ENCODE peak calls at places on chromosome 3, in four cellular contexts. Q, U, S and E are unnamed samples.

GRCh38 chr3:64344721-64345207 is 119.5 kb upstream of the PRICKLE2 start:
- DNase-seq in U (no peak), Q (no peak), S (no peak), E (no peak)

GRCh38 chr3:142981901-142982773 is 18.7 kb upstream of the PAQR9 start:
- DNase-seq in U (no peak), Q (no peak), S (peak), E (no peak)

GRCh38 chr3:184335661-184336483 is 1.5 kb upstream of the FAM131A start:
- DNase-seq in S (peak), Q (no peak), U (peak), E (peak)

GRCh38 chr3:78785004-78785403 is 982.8 kb downstream of the ROBO1 start:
- DNase-seq in U (no peak), S (no peak), Q (no peak), E (no peak)

GRCh38 chr3:154538566-154539360 is 108.8 kb upstream of the GPR149 start:
- DNase-seq in Q (no peak), U (no peak), S (no peak), E (no peak)

GRCh38 chr3:88005066-88005465 is 53.7 kb downstream of the CGGBP1 start:
- DNase-seq in U (no peak), S (no peak), Q (no peak), E (no peak)

GRCh38 chr3:111810909-111811308 is 48.2 kb upstream of the PHLDB2 start:
- DNase-seq in S (no peak), Q (no peak), U (peak), E (no peak)

GRCh38 chr3:114418724-114419543 is 125.1 kb downstream of the TIGIT start:
- DNase-seq in S (peak), U (peak), Q (no peak), E (no peak)

GRCh38 chr3:64141476-64141875 is 83.8 kb downstream of the PRICKLE2 start:
- DNase-seq in Q (no peak), U (no peak), S (no peak), E (no peak)

GRCh38 chr3:31546152-31546551 is 13.4 kb downstream of the STT3B start:
- DNase-seq in Q (no peak), S (no peak), U (no peak), E (no peak)

GRCh38 chr3:138331143-138331894 is 1.7 kb upstream of the NME9 start:
- DNase-seq in Q (no peak), S (no peak), U (no peak), E (no peak)

GRCh38 chr3:126137490-126138130 is 42.8 kb downstream of the ALDH1L1 start:
- DNase-seq in Q (no peak), U (no peak), S (no peak), E (peak)

GRCh38 chr3:170454468-170454867 is 35.8 kb downstream of the CLDN11 start:
- DNase-seq in U (no peak), S (no peak), Q (no peak), E (no peak)

GRCh38 chr3:180265551-180265950 is 228.8 kb upstream of the PEX5L start:
- DNase-seq in S (no peak), Q (no peak), U (no peak), E (no peak)

GRCh38 chr3:74613566-74613965 is 893 bp downstream of the CNTN3 start:
- DNase-seq in U (no peak), Q (no peak), S (no peak), E (no peak)

GRCh38 chr3:175258763-175259162 is 399.6 kb downstream of the NAALADL2 start:
- DNase-seq in S (no peak), Q (no peak), U (no peak), E (no peak)

GRCh38 chr3:49966233-49966942 is 26.4 kb downstream of the RBM6 start:
- DNase-seq in Q (no peak), S (no peak), U (no peak), E (no peak)

GRCh38 chr3:12541625-12542024 is 3.7 kb downstream of the MKRN2OS start:
- DNase-seq in Q (no peak), S (peak), U (no peak), E (no peak)

GRCh38 chr3:124873241-124873640 is 13.9 kb downstream of the ITGB5 start:
- DNase-seq in Q (no peak), S (no peak), U (no peak), E (no peak)

GRCh38 chr3:134009345-134010000 is 20.3 kb downstream of the SLCO2A1 start:
- DNase-seq in S (no peak), Q (no peak), U (no peak), E (no peak)

GRCh38 chr3:56137406-56137805 is 330.9 kb downstream of the ERC2 start:
- DNase-seq in U (no peak), Q (no peak), S (no peak), E (no peak)

GRCh38 chr3:42102569-42102968 is 11.4 kb downstream of the TRAK1 start:
- DNase-seq in U (peak), S (no peak), Q (no peak), E (no peak)

GRCh38 chr3:29452923-29453277 is 172.0 kb downstream of the RBMS3 start:
- DNase-seq in S (no peak), Q (no peak), U (no peak), E (no peak)

GRCh38 chr3:133843634-133844033 is 38.0 kb downstream of the SRPRB start:
- DNase-seq in U (no peak), Q (no peak), S (peak), E (no peak)

GRCh38 chr3:32297366-32297765 is 58.9 kb downstream of the CMTM8 start:
- DNase-seq in U (no peak), S (no peak), Q (no peak), E (no peak)

GRCh38 chr3:4350789-4351163 is 47.6 kb downstream of the SETMAR start:
- DNase-seq in S (peak), U (peak), Q (peak), E (no peak)

GRCh38 chr3:172465281-172465680 is 17.0 kb upstream of the GHSR start:
- DNase-seq in U (no peak), Q (no peak), S (no peak), E (no peak)

GRCh38 chr3:49617390-49618013 is 56.6 kb upstream of the APEH start:
- DNase-seq in U (no peak), S (no peak), Q (no peak), E (no peak)

GRCh38 chr3:188974856-188975611 is 196.7 kb upstream of the TPRG1 start:
- DNase-seq in U (no peak), S (no peak), Q (no peak), E (no peak)

GRCh38 chr3:152910966-152911365 is 76.0 kb downstream of the P2RY1 start:
- DNase-seq in U (no peak), S (no peak), Q (no peak), E (no peak)

GRCh38 chr3:189714991-189715961 is 84.1 kb downstream of the TP63 start:
- DNase-seq in U (no peak), S (no peak), Q (peak), E (no peak)

GRCh38 chr3:4983739-4984510 is 4.7 kb downstream of the BHLHE40 start:
- DNase-seq in S (peak), Q (peak), U (no peak), E (no peak)

DNA sequence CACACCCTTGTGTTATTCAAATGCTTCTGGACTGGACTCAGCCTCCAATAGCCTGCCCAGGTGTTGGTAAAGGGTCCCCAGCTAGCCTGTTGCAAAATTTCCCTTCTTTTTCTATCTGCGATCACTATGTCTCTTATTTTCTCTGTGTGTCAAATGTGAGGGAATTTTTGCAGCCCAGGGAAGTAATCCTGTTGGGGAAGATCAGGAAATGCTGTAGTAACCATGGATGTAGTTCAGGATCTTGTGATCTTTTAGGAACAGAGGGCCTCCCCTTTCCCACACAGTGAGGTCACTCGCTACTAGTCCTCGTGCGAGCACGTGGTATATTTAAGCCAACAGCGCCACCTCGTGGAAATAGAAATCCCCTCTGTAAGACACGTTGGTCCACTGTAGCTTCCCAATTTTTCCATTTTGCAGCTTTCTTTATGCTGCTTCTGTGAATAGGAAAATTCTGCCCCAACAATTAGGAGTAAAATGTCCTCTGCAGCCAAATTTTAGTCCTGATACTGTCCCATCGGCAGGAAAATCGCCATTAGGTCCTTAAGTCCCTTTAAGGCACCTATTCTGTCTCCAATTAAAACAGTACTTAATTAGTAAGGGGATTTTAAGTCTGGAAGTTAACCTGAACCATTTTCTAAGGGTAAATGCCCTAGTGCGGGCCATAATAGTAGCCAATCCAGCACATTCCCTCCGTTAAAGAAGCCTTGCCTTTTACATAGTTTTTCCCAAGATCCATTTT is 4.0 kb upstream of the SMCO1 start:
- DNase-seq in S (peak), Q (no peak), U (peak), E (peak)
- TF ChIP-seq BRCA1 in S (no peak), Q (no peak), U (no peak), E (no peak)

DNA sequence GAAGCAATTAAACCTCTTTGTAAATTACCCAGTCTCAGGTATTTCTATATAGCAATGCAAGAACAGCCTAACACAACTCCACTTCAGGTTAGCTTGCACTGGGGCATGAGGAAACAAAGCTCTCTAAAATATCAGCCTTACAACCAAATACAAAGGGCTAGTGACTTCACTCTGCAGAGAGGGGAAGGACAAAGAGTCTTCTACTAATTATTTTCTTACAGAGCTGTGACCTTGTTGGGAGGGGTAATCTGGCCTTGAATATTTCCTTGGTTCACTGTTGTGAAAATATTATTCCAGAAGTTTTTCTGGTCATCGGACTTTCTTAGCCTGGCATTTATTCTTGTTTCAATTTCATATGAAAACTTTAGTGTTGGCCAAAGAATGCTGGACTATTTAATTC is 334.4 kb upstream of the CTNNB1 start:
- DNase-seq in U (no peak), Q (no peak), S (no peak), E (no peak)
- TF ChIP-seq RFX5 in U (no peak), Q (no peak), S (no peak), E (no peak)

GRCh38 chr3:46838301-46838700 is 24.9 kb downstream of the MYL3 start:
- DNase-seq in Q (no peak), S (no peak), U (no peak), E (no peak)

GRCh38 chr3:46843508-46843907 is 19.7 kb downstream of the MYL3 start:
- DNase-seq in U (no peak), S (no peak), Q (no peak), E (no peak)

GRCh38 chr3:46844397-46844796 is 18.8 kb downstream of the MYL3 start:
- DNase-seq in Q (no peak), U (no peak), S (no peak), E (no peak)

GRCh38 chr3:46844851-46845250 is 18.4 kb downstream of the MYL3 start:
- DNase-seq in Q (no peak), S (no peak), U (no peak), E (no peak)

GRCh38 chr3:46840491-46840890 is 22.8 kb downstream of the MYL3 start:
- DNase-seq in S (no peak), Q (no peak), U (no peak), E (no peak)
- TF ChIP-seq BRCA1 in S (no peak), Q (no peak), U (no peak), E (no peak)

GRCh38 chr3:69649713-69650419 is 89.4 kb upstream of the MITF start:
- DNase-seq in S (no peak), Q (no peak), U (no peak), E (no peak)
- TF ChIP-seq RFX5 in S (no peak), Q (no peak), U (no peak), E (no peak)

GRCh38 chr3:18830087-18830486 is 318.2 kb upstream of the KCNH8 start:
- DNase-seq in Q (no peak), S (no peak), U (no peak), E (no peak)
- TF ChIP-seq BRCA1 in Q (no peak), S (no peak), U (no peak), E (no peak)

DNA sequence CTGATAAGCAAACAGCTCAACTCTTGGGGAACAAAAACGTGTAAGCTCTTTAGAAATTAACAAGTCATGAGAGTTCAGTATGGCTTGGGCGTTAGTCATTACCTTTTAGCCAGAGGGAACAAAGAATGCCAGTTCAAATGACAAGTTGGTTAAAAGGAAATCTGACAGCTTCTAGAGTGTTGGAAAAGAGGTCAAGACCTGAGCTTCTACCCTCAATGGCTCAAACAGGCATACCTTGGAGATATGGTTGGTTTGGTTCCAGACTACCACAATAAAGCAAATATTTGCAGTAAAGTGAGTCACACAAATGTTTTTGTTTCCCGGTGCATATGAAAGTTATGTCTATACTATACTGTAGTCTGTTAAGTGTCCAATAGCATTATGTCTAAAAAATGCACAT is 136.1 kb downstream of the CACNA1D start:
- DNase-seq in Q (no peak), S (no peak), U (peak), E (no peak)
- TF ChIP-seq RFX5 in Q (no peak), S (no peak), U (no peak), E (no peak)

GRCh38 chr3:194270627-194271458 is 80.3 kb downstream of the CPN2 start:
- DNase-seq in Q (no peak), U (peak), S (no peak), E (no peak)
- TF ChIP-seq BRCA1 in Q (no peak), U (no peak), S (no peak), E (no peak)